ENCODE peak calls at places on chromosomes 3 and 15, in five cellular contexts. M, G, S, F and T are unnamed samples.

GRCh38 chr3:144018776-144019175 is 47.2 kb downstream of the DIPK2A start:
- DNase-seq in M (no peak), G (no peak), S (no peak), F (no peak), T (peak)

GRCh38 chr15:59434481-59434880 is 3.5 kb upstream of the FAM81A start:
- DNase-seq in M (no peak), G (no peak), S (no peak), F (no peak), T (no peak)

GRCh38 chr3:105904683-105905320 is 36.0 kb upstream of the CBLB start:
- DNase-seq in M (no peak), G (no peak), S (no peak), F (no peak), T (no peak)

GRCh38 chr3:182323126-182323727 is 470.1 kb upstream of the ATP11B start:
- DNase-seq in M (no peak), G (no peak), S (no peak), F (no peak), T (no peak)

GRCh38 chr3:60573494-60573893 is 677.8 kb downstream of the FHIT start:
- DNase-seq in M (no peak), G (no peak), S (no peak), F (no peak), T (peak)

GRCh38 chr15:81954158-81954783 is 91.5 kb downstream of the MEX3B start:
- DNase-seq in M (no peak), G (no peak), S (no peak), F (no peak), T (no peak)

GRCh38 chr15:40493089-40493840 is 22.5 kb downstream of the CHST14 start:
- DNase-seq in M (no peak), G (no peak), S (no peak), F (no peak), T (no peak)

GRCh38 chr15:58738051-58738707 is 11.3 kb downstream of the ADAM10 start:
- DNase-seq in M (no peak), G (no peak), S (no peak), F (no peak), T (no peak)

GRCh38 chr15:39243396-39243795 is 337.5 kb upstream of the THBS1 start:
- DNase-seq in M (no peak), G (no peak), S (no peak), F (no peak), T (no peak)

GRCh38 chr3:99499235-99499798 is 139.1 kb upstream of the COL8A1 start:
- DNase-seq in M (no peak), G (no peak), S (no peak), F (peak), T (peak)